ENCODE peak calls at places on chromosomes 16 and 17, in eight cellular contexts. One of them, this sample, is unnamed. For H3K4me1, the result is how much of the 10 kb centered on the place peaks cover.

GRCh38 chr17:56099649-56100048 is 53.6 kb upstream of the ANKFN1 start:
- DNase-seq in A549: no peak
- DNase-seq in ovary: no peak
- DNase-seq in stomach: no peak
- DNase-seq in effector memory CD4-positive, alpha-beta T cell: no peak
- DNase-seq in OCI-LY7: no peak
- DNase-seq in tibial nerve: no peak
- DNase-seq in CD8-positive, alpha-beta memory T cell: no peak
- DNase-seq in this sample: no peak

GRCh38 chr16:28321700-28322411 is 29.5 kb downstream of the SBK1 start:
- DNase-seq in stomach: no peak
- DNase-seq in effector memory CD4-positive, alpha-beta T cell: no peak
- DNase-seq in A549: peak
- DNase-seq in OCI-LY7: peak
- DNase-seq in tibial nerve: no peak
- DNase-seq in ovary: no peak
- DNase-seq in CD8-positive, alpha-beta memory T cell: no peak
- DNase-seq in this sample: peak

GRCh38 chr17:28871056-28871579 is 16.3 kb downstream of the ERAL1 start:
- DNase-seq in A549: no peak
- DNase-seq in stomach: no peak
- DNase-seq in tibial nerve: no peak
- DNase-seq in OCI-LY7: peak
- DNase-seq in effector memory CD4-positive, alpha-beta T cell: no peak
- DNase-seq in ovary: no peak
- DNase-seq in CD8-positive, alpha-beta memory T cell: no peak
- DNase-seq in this sample: peak

GRCh38 chr17:1746975-1747543 is 4.4 kb downstream of the SERPINF2 start:
- DNase-seq in tibial nerve: peak
- DNase-seq in OCI-LY7: no peak
- DNase-seq in CD8-positive, alpha-beta memory T cell: no peak
- DNase-seq in effector memory CD4-positive, alpha-beta T cell: no peak
- DNase-seq in stomach: peak
- DNase-seq in A549: no peak
- DNase-seq in ovary: no peak
- DNase-seq in this sample: no peak

GRCh38 chr17:47789611-47790520 is 31.7 kb downstream of the OSBPL7 start:
- DNase-seq in tibial nerve: peak
- DNase-seq in ovary: no peak
- DNase-seq in A549: peak
- DNase-seq in stomach: peak
- DNase-seq in CD8-positive, alpha-beta memory T cell: peak
- DNase-seq in OCI-LY7: no peak
- DNase-seq in effector memory CD4-positive, alpha-beta T cell: peak
- DNase-seq in this sample: no peak

GRCh38 chr16:65663774-65664173 is 541.9 kb upstream of the CDH11 start:
- DNase-seq in tibial nerve: no peak
- DNase-seq in A549: no peak
- DNase-seq in OCI-LY7: no peak
- DNase-seq in stomach: no peak
- DNase-seq in ovary: no peak
- DNase-seq in effector memory CD4-positive, alpha-beta T cell: no peak
- DNase-seq in CD8-positive, alpha-beta memory T cell: no peak
- DNase-seq in this sample: no peak

GRCh38 chr17:1992541-1992940 is 32.6 kb downstream of the RTN4RL1 start:
- DNase-seq in CD8-positive, alpha-beta memory T cell: no peak
- DNase-seq in tibial nerve: no peak
- DNase-seq in A549: no peak
- DNase-seq in ovary: no peak
- DNase-seq in OCI-LY7: no peak
- DNase-seq in stomach: no peak
- DNase-seq in effector memory CD4-positive, alpha-beta T cell: no peak
- DNase-seq in this sample: no peak

GRCh38 chr16:1734816-1735215 is 28.8 kb downstream of the MAPK8IP3 start:
- DNase-seq in stomach: no peak
- DNase-seq in ovary: no peak
- DNase-seq in CD8-positive, alpha-beta memory T cell: no peak
- DNase-seq in effector memory CD4-positive, alpha-beta T cell: no peak
- DNase-seq in tibial nerve: no peak
- DNase-seq in OCI-LY7: no peak
- DNase-seq in A549: no peak
- DNase-seq in this sample: no peak

GRCh38 chr16:15466886-15467781 is 32.7 kb downstream of the BMERB1 start:
- DNase-seq in OCI-LY7: no peak
- DNase-seq in effector memory CD4-positive, alpha-beta T cell: no peak
- DNase-seq in CD8-positive, alpha-beta memory T cell: no peak
- DNase-seq in tibial nerve: no peak
- DNase-seq in stomach: no peak
- DNase-seq in A549: no peak
- DNase-seq in ovary: no peak
- DNase-seq in this sample: no peak

GRCh38 chr17:65413390-65413789 is 148.1 kb downstream of the AXIN2 start:
- DNase-seq in ovary: no peak
- DNase-seq in stomach: no peak
- DNase-seq in A549: no peak
- DNase-seq in effector memory CD4-positive, alpha-beta T cell: no peak
- DNase-seq in OCI-LY7: no peak
- DNase-seq in tibial nerve: no peak
- DNase-seq in CD8-positive, alpha-beta memory T cell: no peak
- DNase-seq in this sample: no peak

GRCh38 chr17:67617304-67617899 is 100.3 kb upstream of the NOL11 start:
- DNase-seq in A549: no peak
- DNase-seq in effector memory CD4-positive, alpha-beta T cell: no peak
- DNase-seq in stomach: no peak
- DNase-seq in tibial nerve: no peak
- DNase-seq in ovary: no peak
- DNase-seq in OCI-LY7: no peak
- DNase-seq in CD8-positive, alpha-beta memory T cell: no peak
- DNase-seq in this sample: no peak

GRCh38 chr16:86199871-86200700 is 301.1 kb downstream of the IRF8 start:
- DNase-seq in tibial nerve: no peak
- DNase-seq in effector memory CD4-positive, alpha-beta T cell: no peak
- DNase-seq in ovary: no peak
- DNase-seq in OCI-LY7: no peak
- DNase-seq in CD8-positive, alpha-beta memory T cell: no peak
- DNase-seq in A549: no peak
- DNase-seq in stomach: no peak
- DNase-seq in this sample: peak

GRCh38 chr17:51352798-51353197 is 92.5 kb downstream of the UTP18 start:
- DNase-seq in ovary: no peak
- DNase-seq in tibial nerve: no peak
- DNase-seq in OCI-LY7: no peak
- DNase-seq in stomach: no peak
- DNase-seq in CD8-positive, alpha-beta memory T cell: no peak
- DNase-seq in effector memory CD4-positive, alpha-beta T cell: no peak
- DNase-seq in A549: no peak
- DNase-seq in this sample: no peak

GRCh38 chr16:69726313-69727060 is at the start of gene NQO1:
- DNase-seq in stomach: peak
- DNase-seq in A549: peak
- DNase-seq in ovary: peak
- DNase-seq in tibial nerve: peak
- DNase-seq in effector memory CD4-positive, alpha-beta T cell: peak
- DNase-seq in CD8-positive, alpha-beta memory T cell: peak
- DNase-seq in OCI-LY7: peak
- DNase-seq in this sample: peak

GRCh38 chr16:69724414-69724873 is 1.9 kb downstream of the NQO1 start:
- DNase-seq in ovary: no peak
- DNase-seq in tibial nerve: no peak
- DNase-seq in stomach: no peak
- DNase-seq in CD8-positive, alpha-beta memory T cell: no peak
- DNase-seq in A549: no peak
- DNase-seq in effector memory CD4-positive, alpha-beta T cell: no peak
- DNase-seq in OCI-LY7: no peak
- DNase-seq in this sample: no peak

GRCh38 chr16:69727916-69728270 is 1.5 kb upstream of the NQO1 start:
- DNase-seq in tibial nerve: no peak
- DNase-seq in CD8-positive, alpha-beta memory T cell: no peak
- DNase-seq in A549: no peak
- DNase-seq in stomach: peak
- DNase-seq in OCI-LY7: no peak
- DNase-seq in effector memory CD4-positive, alpha-beta T cell: no peak
- DNase-seq in ovary: peak
- DNase-seq in this sample: no peak

GRCh38 chr16:69725480-69726312 is 664 bp downstream of the NQO1 start:
- DNase-seq in OCI-LY7: no peak
- DNase-seq in ovary: no peak
- DNase-seq in effector memory CD4-positive, alpha-beta T cell: no peak
- DNase-seq in tibial nerve: no peak
- DNase-seq in stomach: peak
- DNase-seq in A549: no peak
- DNase-seq in CD8-positive, alpha-beta memory T cell: no peak
- DNase-seq in this sample: no peak

GRCh38 chr16:69724981-69725479 is 1.3 kb downstream of the NQO1 start:
- DNase-seq in effector memory CD4-positive, alpha-beta T cell: no peak
- DNase-seq in stomach: no peak
- DNase-seq in OCI-LY7: no peak
- DNase-seq in ovary: no peak
- DNase-seq in A549: no peak
- DNase-seq in tibial nerve: peak
- DNase-seq in CD8-positive, alpha-beta memory T cell: no peak
- DNase-seq in this sample: peak
- H3K27ac ChIP-seq in effector memory CD4-positive, alpha-beta T cell: no peak
- H3K27ac ChIP-seq in stomach: peak
- H3K27ac ChIP-seq in OCI-LY7: no peak
- H3K27ac ChIP-seq in ovary: no peak
- H3K27ac ChIP-seq in A549: peak
- H3K27ac ChIP-seq in tibial nerve: peak
- H3K27ac ChIP-seq in CD8-positive, alpha-beta memory T cell: no peak
- H3K27ac ChIP-seq in this sample: no peak

DNA sequence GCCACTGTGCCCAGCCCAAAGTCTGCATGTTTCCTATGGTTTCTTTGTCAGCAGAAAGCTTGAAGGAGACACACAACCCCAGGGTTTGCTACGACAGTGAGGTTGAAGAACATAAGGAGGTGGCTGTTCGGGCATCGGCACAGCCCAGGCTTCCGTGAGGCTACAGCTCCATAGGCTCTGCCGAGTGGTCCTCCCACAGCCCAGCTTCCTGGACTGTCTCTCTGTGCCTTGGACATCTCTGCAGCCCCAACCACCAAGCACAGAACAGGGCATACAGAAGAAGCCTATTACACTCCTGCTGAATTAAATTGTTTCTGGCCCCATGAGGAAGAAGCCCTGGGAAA is 3.2 kb upstream of the HAP1 start:
- DNase-seq in tibial nerve: no peak
- DNase-seq in ovary: no peak
- DNase-seq in stomach: no peak
- DNase-seq in CD8-positive, alpha-beta memory T cell: no peak
- DNase-seq in OCI-LY7: no peak
- DNase-seq in effector memory CD4-positive, alpha-beta T cell: no peak
- DNase-seq in A549: no peak
- DNase-seq in this sample: no peak
- H3K4me1 ChIP-seq in tibial nerve: under half
- H3K4me1 ChIP-seq in ovary: under half
- H3K4me1 ChIP-seq in stomach: under half
- H3K4me1 ChIP-seq in CD8-positive, alpha-beta memory T cell: under half
- H3K4me1 ChIP-seq in OCI-LY7: under half
- H3K4me1 ChIP-seq in effector memory CD4-positive, alpha-beta T cell: under half
- H3K4me1 ChIP-seq in A549: under half
- H3K4me1 ChIP-seq in this sample: under half

DNA sequence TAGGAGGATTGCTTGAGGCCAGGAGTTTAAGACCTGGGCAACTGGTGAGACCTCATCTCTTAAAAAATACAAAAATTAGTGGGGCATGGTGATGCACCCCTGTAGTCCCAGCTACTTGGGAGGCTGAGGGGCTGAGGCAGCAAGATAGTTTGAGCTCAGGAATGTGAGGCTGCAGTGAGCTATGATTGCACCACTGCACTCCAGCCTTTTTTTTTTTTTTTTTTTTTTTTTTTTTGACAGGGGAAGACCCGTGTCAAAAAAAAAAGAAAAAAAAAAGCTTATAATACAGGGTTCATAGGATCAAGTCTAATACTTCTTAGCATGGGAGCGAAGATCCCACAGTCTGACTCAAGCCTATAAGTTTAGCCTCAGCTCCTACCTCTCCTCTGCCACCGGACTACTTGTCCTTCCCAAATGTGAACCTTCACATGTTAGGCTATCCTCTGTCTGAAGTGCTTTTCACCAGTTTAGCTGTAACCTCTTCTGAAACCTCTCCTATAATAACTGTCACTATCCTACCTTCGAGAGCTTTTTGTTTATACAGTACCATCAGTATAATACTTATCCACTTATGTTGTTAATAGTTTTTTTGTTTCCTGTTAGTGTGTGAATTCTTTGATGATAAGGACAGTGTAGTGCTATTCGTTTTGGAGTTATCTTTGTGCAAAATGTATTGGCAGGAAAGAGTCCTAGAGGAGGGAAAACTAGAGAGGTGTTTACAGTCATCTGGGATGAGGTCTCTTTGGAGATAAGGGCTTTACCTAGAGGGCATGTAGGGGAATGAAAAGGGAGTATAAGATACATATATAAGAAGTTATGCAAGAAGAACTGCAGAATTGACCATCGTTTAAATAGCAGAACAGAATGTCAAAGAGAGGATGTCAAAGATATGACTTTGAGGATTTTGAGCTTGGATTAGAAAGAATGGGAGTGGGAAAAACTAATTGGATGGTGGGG is 15.5 kb downstream of the CPD start:
- DNase-seq in ovary: no peak
- DNase-seq in A549: no peak
- DNase-seq in tibial nerve: no peak
- DNase-seq in CD8-positive, alpha-beta memory T cell: no peak
- DNase-seq in effector memory CD4-positive, alpha-beta T cell: no peak
- DNase-seq in stomach: no peak
- DNase-seq in OCI-LY7: no peak
- DNase-seq in this sample: no peak
- H3K27ac ChIP-seq in ovary: no peak
- H3K27ac ChIP-seq in A549: no peak
- H3K27ac ChIP-seq in tibial nerve: no peak
- H3K27ac ChIP-seq in CD8-positive, alpha-beta memory T cell: no peak
- H3K27ac ChIP-seq in effector memory CD4-positive, alpha-beta T cell: no peak
- H3K27ac ChIP-seq in stomach: peak
- H3K27ac ChIP-seq in OCI-LY7: no peak
- H3K27ac ChIP-seq in this sample: no peak

DNA sequence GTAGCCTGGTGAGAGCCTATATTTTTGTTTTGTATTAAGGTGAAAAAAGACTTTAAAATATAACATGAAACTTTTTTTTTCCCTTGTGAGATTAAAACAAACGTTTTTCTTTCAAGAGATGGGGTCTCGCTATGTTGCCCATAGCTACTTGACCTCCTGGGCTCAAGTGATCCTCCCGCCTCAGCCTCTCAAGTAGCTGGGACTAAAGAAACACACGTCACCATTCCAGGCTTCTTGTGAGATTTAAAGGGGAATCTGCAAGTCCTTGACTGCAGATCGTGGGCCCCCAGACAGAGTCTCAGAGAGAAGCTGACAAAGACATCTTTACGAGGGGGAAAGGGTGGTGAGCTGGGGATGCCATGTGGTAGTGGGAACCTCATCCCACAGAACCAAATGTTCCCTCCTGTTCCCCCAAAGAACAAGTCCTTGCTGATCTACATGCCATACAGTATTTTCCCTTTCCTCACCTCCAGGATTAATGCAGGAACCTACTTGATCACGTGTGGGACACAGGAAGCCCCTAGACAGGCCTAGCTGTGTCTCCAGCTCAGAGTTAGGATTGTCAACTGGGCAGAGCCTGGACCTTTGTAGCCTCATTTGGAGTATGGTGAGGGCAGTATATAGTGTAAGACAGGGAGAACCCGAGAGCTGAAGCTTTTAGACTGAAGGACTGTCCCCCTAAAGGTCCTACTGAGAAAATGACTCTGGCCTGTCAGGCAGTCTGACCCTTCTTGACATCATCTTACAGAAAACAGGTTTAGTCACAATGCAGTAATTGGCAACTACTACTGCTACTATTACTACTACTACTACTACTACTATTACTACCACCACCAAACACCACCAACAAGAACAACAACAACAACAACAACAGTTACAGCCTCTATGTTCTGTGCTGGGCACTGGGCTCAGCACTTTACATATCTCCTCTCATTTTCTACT is 4.1 kb downstream of the MAP3K14 start:
- DNase-seq in A549: no peak
- DNase-seq in CD8-positive, alpha-beta memory T cell: no peak
- DNase-seq in effector memory CD4-positive, alpha-beta T cell: no peak
- DNase-seq in ovary: no peak
- DNase-seq in tibial nerve: no peak
- DNase-seq in OCI-LY7: no peak
- DNase-seq in stomach: no peak
- DNase-seq in this sample: no peak
- H3K4me1 ChIP-seq in A549: half or more
- H3K4me1 ChIP-seq in CD8-positive, alpha-beta memory T cell: half or more
- H3K4me1 ChIP-seq in effector memory CD4-positive, alpha-beta T cell: half or more
- H3K4me1 ChIP-seq in ovary: under half
- H3K4me1 ChIP-seq in tibial nerve: under half
- H3K4me1 ChIP-seq in OCI-LY7: half or more
- H3K4me1 ChIP-seq in stomach: half or more
- H3K4me1 ChIP-seq in this sample: under half